ENCODE peak calls at places on chromosomes 5 and 9, in four cellular contexts. I is naive thymus-derived CD4-positive, alpha-beta T cell; O is A673; P is OCI-LY7. B is an unnamed sample.
A peak's percentile ranks its signal among the peaks of the same experiment; 100 is the strongest.

GRCh38 chr9:114000671-114001409 is 77.3 kb downstream of the AMBP start:
- DNase-seq in P (no peak), I (no peak), O (no peak), B (no peak)

GRCh38 chr5:6759401-6759800 is 46.2 kb downstream of the TENT4A start:
- DNase-seq in I (no peak), P (no peak), O (no peak), B (no peak)

GRCh38 chr9:18260527-18260926 is 213.4 kb upstream of the ADAMTSL1 start:
- DNase-seq in P (no peak), O (no peak), I (no peak), B (no peak)

GRCh38 chr5:123754167-123754840 is 242.3 kb downstream of the CSNK1G3 start:
- DNase-seq in O (peak; percentile 15), I (no peak), P (no peak), B (no peak)

GRCh38 chr5:18455521-18455920 is 821.3 kb downstream of the TAF11L14 start:
- DNase-seq in P (no peak), O (no peak), I (no peak), B (no peak)

GRCh38 chr9:84141762-84142370 is 161.3 kb downstream of the RMI1 start:
- DNase-seq in I (no peak), O (no peak), P (no peak), B (no peak)

GRCh38 chr9:35526087-35526801 is 36.3 kb downstream of the RUSC2 start:
- DNase-seq in O (peak; percentile 63), I (no peak), P (no peak), B (no peak)

GRCh38 chr9:87546704-87547103 is 49.0 kb downstream of the DAPK1 start:
- DNase-seq in I (no peak), P (no peak), O (no peak), B (no peak)

GRCh38 chr9:121559183-121559582 is 59.5 kb upstream of the GGTA1 start:
- DNase-seq in I (no peak), P (no peak), O (no peak), B (no peak)

GRCh38 chr5:172713113-172713808 is 57.7 kb downstream of the DUSP1 start:
- DNase-seq in I (peak; percentile 52), P (peak; percentile 54), O (peak; percentile 47), B (no peak)

DNA sequence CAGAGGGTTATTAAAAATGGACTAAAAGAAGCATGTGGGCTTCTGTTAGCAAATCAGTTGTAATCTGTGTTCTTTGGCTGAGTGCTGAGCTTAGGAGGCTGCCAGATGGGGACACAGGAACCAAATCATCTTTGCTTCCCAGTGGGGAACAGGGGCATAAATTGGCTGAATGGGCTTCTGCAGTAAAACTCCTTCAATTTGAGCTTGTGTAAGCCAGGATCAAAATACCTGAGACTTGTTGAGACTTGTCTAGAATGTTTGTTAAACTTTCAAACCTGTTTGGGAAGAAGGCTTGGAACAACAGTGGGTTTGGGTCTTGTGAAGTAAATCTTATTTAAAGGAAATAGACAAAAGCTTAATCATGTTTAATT is 32.2 kb upstream of the TNFAIP8 start:
- DNase-seq in O (peak; percentile 55), I (no peak), P (no peak), B (no peak)
- H3K27ac ChIP-seq in O (peak overlapping the region; percentile 31), I (peak overlapping the region; percentile 63), P (no peak overlapping the region), B (no peak overlapping the region)

DNA sequence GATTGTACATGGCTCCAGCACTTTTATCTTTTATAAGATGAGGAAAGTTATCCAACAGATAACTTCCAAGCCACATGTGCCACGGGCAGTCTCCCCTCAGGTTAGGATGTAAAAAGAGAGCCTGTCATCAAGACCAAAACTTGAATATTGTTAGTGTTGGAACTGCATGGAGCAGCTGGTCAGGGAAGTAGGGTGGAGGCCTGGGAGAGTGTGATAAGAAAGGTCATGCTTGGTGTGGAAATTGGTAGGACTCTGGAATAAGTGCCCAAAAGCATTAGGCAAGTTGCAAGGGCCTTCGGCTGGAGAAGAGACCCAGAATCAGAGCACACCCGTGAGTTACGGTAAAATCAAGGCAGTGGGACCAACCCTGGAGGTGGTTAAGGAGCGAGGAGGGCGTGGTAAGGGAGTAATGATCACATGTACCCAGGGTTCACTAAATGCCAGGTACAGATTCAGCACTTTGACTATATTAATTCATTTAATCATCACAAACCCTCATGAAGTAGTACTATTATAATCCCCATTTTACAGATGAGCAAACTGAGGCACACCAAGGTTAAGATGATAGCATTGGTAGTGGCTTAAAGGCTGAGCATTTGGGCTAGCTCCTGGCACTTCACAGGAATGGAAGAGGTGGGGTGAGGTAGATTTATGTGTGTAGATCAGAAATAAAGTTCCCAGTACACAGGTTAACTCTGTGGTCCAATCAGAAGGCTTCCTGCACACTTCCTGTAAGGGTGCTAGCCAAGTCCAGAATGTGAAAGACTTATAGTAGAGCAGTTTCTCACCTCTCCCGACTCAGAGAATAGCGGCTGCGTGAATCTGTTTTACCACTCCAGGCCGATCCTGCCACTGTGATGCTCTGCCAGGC is 96.5 kb upstream of the ZNF608 start:
- DNase-seq in I (no peak), O (no peak), P (no peak), B (no peak)
- H3K4me3 ChIP-seq in I (no peak overlapping the region), O (no peak overlapping the region), P (no peak overlapping the region), B (no peak overlapping the region)

GRCh38 chr5:32270178-32270577 is 42.6 kb downstream of the MTMR12 start:
- DNase-seq in P (no peak), O (no peak), I (no peak), B (no peak)

GRCh38 chr5:32275421-32275765 is 37.3 kb downstream of the MTMR12 start:
- DNase-seq in I (no peak), P (no peak), O (no peak), B (no peak)

GRCh38 chr5:32272746-32273145 is 40.0 kb downstream of the MTMR12 start:
- DNase-seq in P (no peak), O (no peak), I (no peak), B (no peak)

GRCh38 chr5:32274548-32275420 is 38.0 kb downstream of the MTMR12 start:
- DNase-seq in I (no peak), O (no peak), P (no peak), B (no peak)

DNA sequence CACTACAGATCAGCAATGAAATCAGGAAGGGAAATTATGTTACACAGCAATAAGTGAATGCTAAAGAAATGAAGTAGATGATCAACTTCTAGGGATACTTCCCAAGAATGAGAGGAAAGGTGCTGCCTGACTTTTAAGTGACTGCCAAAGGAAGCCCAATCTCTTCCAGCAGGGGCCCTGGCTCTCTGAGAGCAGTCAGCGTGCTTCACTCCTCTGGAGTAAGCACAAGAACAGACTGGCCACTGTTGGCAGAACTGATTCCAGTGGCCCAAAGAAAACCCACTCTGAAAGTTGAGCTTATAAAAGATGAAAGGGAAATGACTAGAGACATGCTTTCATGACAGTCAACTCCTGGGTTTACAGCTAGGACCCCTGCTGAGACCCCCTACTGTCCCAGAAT is 41.8 kb downstream of the MTMR12 start:
- DNase-seq in I (no peak), O (peak; percentile 19), P (no peak), B (no peak)
- H3K36me3 ChIP-seq in I (peaks cover 25% of the 10 kb centered on the region), O (peaks cover 32% of the 10 kb centered on the region), P (peaks cover 92% of the 10 kb centered on the region), B (peaks cover 14% of the 10 kb centered on the region)

DNA sequence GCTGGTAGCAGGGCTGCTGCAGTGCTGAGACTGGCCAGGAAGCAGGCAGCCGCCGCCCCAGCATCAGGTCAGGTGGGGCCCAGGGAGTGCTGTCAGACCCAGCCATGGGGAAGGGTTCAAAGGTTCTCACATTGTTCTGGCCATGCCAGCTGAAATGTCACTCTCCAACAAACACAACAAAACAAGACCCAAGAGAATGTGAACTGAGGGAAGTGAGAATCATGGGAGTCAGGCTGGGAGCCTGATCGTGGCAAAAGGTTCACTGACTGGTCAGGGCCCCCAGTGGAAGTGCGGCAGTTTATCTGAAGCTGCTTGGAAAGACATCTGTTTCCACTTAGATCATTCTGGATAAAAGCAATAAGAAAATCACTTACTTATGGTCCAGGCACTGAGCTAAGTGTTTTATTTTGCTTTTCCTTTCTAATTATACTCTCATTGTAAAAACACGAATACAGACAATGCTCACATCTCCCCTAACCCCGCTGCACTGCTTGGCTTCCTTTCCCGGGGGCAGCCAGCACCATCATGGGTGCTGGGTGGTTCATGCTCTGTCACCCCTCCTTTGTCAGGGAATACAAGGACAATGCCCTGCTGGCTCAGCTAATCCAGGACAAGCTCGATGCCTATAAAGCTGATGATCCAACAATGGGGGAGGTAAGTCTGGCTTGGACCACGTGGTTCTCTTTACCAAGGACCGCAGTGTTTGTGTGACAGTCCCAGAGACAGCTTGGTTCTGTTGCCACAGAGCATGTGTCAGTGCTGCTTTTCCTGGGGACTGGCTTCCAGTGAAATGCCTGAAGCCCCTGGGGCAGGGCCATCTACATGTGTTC is 41.9 kb upstream of the CFAP157 start:
- DNase-seq in I (no peak), O (no peak), P (no peak), B (no peak)
- H3K27ac ChIP-seq in I (no peak overlapping the region), O (no peak overlapping the region), P (no peak overlapping the region), B (no peak overlapping the region)

GRCh38 chr9:36575411-36575882 is 2.8 kb downstream of the MELK start:
- DNase-seq in P (no peak), I (no peak), O (no peak), B (no peak)
- H3K4me3 ChIP-seq in P (peak overlapping the region; percentile 33), I (no peak overlapping the region), O (peak overlapping the region; percentile 16), B (no peak overlapping the region)

GRCh38 chr5:434443-435146 is 8.4 kb upstream of the EXOC3 start:
- DNase-seq in I (no peak), O (no peak), P (no peak), B (no peak)

GRCh38 chr5:433836-434235 is 9.1 kb upstream of the EXOC3 start:
- DNase-seq in I (no peak), P (no peak), O (no peak), B (no peak)

GRCh38 chr5:431711-432050 is 11.3 kb upstream of the EXOC3 start:
- DNase-seq in O (no peak), P (no peak), I (no peak), B (no peak)

GRCh38 chr5:432201-432927 is 10.6 kb upstream of the EXOC3 start:
- DNase-seq in O (no peak), I (no peak), P (no peak), B (no peak)

GRCh38 chr5:432928-433791 is 9.8 kb upstream of the EXOC3 start:
- DNase-seq in O (no peak), P (no peak), I (no peak), B (no peak)
- H3K36me3 ChIP-seq in O (no peaks in the 10 kb centered on the region), P (no peaks in the 10 kb centered on the region), I (no peaks in the 10 kb centered on the region), B (no peaks in the 10 kb centered on the region)

DNA sequence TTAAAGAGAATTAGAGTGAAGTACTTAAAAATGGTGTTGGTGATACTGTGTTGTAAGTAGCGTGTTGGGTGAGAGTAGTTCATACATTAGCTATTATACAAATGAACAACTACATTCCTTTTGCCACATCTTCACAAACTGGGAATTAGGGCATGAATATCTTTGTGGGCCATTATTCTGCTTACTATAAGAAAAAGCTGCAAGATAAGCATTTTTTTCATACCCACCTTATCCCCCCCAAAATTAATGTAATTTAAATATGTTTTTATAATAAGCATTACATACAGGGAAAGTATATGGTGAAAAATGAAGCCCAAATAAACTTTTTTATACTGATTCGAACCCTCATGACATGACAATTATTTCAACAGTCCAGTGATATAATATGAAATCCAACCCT is 69.5 kb downstream of the FAM81B start:
- DNase-seq in I (no peak), P (no peak), O (no peak), B (no peak)
- H3K27ac ChIP-seq in I (no peak overlapping the region), P (no peak overlapping the region), O (no peak overlapping the region), B (no peak overlapping the region)